ENCODE peak calls at places on chromosomes 4 and X, in eight cellular contexts. One of them, this sample, is unnamed.

GRCh38 chr4:97720869-97721432 is 422.3 kb downstream of the STPG2 start:
- DNase-seq in cardiac muscle cell: no peak
- DNase-seq in fibroblast of lung: peak
- DNase-seq in A673: no peak
- DNase-seq in bronchial epithelial cell: peak
- DNase-seq in GM13977: no peak
- DNase-seq in Calu3: peak
- DNase-seq in heart left ventricle: no peak
- DNase-seq in this sample: no peak

GRCh38 chr4:602559-602942 is 22.8 kb upstream of the PDE6B start:
- DNase-seq in cardiac muscle cell: peak
- DNase-seq in fibroblast of lung: no peak
- DNase-seq in A673: peak
- DNase-seq in bronchial epithelial cell: peak
- DNase-seq in GM13977: no peak
- DNase-seq in Calu3: peak
- DNase-seq in heart left ventricle: no peak
- DNase-seq in this sample: peak

GRCh38 chr4:163063891-163064290 is 102.8 kb downstream of the NAF1 start:
- DNase-seq in cardiac muscle cell: no peak
- DNase-seq in fibroblast of lung: peak
- DNase-seq in A673: no peak
- DNase-seq in bronchial epithelial cell: peak
- DNase-seq in GM13977: no peak
- DNase-seq in Calu3: peak
- DNase-seq in heart left ventricle: no peak
- DNase-seq in this sample: no peak

GRCh38 chr4:146134761-146135160 is 40.8 kb upstream of the LSM6 start:
- DNase-seq in cardiac muscle cell: no peak
- DNase-seq in fibroblast of lung: peak
- DNase-seq in A673: peak
- DNase-seq in bronchial epithelial cell: peak
- DNase-seq in GM13977: no peak
- DNase-seq in Calu3: no peak
- DNase-seq in heart left ventricle: no peak
- DNase-seq in this sample: no peak

GRCh38 chr4:84099591-84099990 is 399.5 kb downstream of the NKX6-1 start:
- DNase-seq in cardiac muscle cell: no peak
- DNase-seq in fibroblast of lung: peak
- DNase-seq in A673: no peak
- DNase-seq in bronchial epithelial cell: no peak
- DNase-seq in GM13977: no peak
- DNase-seq in Calu3: no peak
- DNase-seq in heart left ventricle: no peak
- DNase-seq in this sample: no peak

GRCh38 chrX:80792205-80792604 is 17.5 kb downstream of the BRWD3 start:
- DNase-seq in cardiac muscle cell: no peak
- DNase-seq in fibroblast of lung: peak
- DNase-seq in A673: no peak
- DNase-seq in bronchial epithelial cell: no peak
- DNase-seq in GM13977: no peak
- DNase-seq in Calu3: no peak
- DNase-seq in heart left ventricle: no peak
- DNase-seq in this sample: no peak

GRCh38 chr4:82223715-82224114 is 150.1 kb downstream of the HNRNPD start:
- DNase-seq in cardiac muscle cell: no peak
- DNase-seq in fibroblast of lung: no peak
- DNase-seq in A673: peak
- DNase-seq in bronchial epithelial cell: no peak
- DNase-seq in GM13977: no peak
- DNase-seq in Calu3: no peak
- DNase-seq in heart left ventricle: peak
- DNase-seq in this sample: peak

GRCh38 chrX:9282325-9282724 is 182.5 kb upstream of the TBL1X start:
- DNase-seq in cardiac muscle cell: no peak
- DNase-seq in fibroblast of lung: no peak
- DNase-seq in A673: no peak
- DNase-seq in bronchial epithelial cell: no peak
- DNase-seq in GM13977: no peak
- DNase-seq in Calu3: no peak
- DNase-seq in heart left ventricle: no peak
- DNase-seq in this sample: no peak

GRCh38 chrX:43267652-43268051 is 388.4 kb upstream of the MAOA start:
- DNase-seq in cardiac muscle cell: no peak
- DNase-seq in fibroblast of lung: no peak
- DNase-seq in A673: no peak
- DNase-seq in bronchial epithelial cell: no peak
- DNase-seq in GM13977: no peak
- DNase-seq in Calu3: no peak
- DNase-seq in heart left ventricle: no peak
- DNase-seq in this sample: no peak

GRCh38 chrX:71215335-71215912 is 7.6 kb upstream of the GJB1 start:
- DNase-seq in cardiac muscle cell: no peak
- DNase-seq in fibroblast of lung: no peak
- DNase-seq in A673: no peak
- DNase-seq in bronchial epithelial cell: no peak
- DNase-seq in GM13977: no peak
- DNase-seq in Calu3: peak
- DNase-seq in heart left ventricle: no peak
- DNase-seq in this sample: no peak

GRCh38 chr4:140851032-140851636 is 94.9 kb upstream of the TBC1D9 start:
- DNase-seq in cardiac muscle cell: peak
- DNase-seq in fibroblast of lung: peak
- DNase-seq in A673: peak
- DNase-seq in bronchial epithelial cell: peak
- DNase-seq in GM13977: peak
- DNase-seq in Calu3: peak
- DNase-seq in heart left ventricle: no peak
- DNase-seq in this sample: peak
- TF ChIP-seq CTCF in cardiac muscle cell: peak
- TF ChIP-seq CTCF in fibroblast of lung: peak
- TF ChIP-seq CTCF in A673: peak
- TF ChIP-seq CTCF in bronchial epithelial cell: peak
- TF ChIP-seq CTCF in GM13977: peak
- TF ChIP-seq CTCF in Calu3: peak
- TF ChIP-seq CTCF in heart left ventricle: peak
- TF ChIP-seq CTCF in this sample: peak

GRCh38 chrX:147901476-147902126 is 10.1 kb upstream of the FMR1 start:
- DNase-seq in cardiac muscle cell: no peak
- DNase-seq in fibroblast of lung: no peak
- DNase-seq in A673: no peak
- DNase-seq in bronchial epithelial cell: peak
- DNase-seq in GM13977: no peak
- DNase-seq in Calu3: no peak
- DNase-seq in heart left ventricle: no peak
- DNase-seq in this sample: no peak
- TF ChIP-seq CTCF in cardiac muscle cell: no peak
- TF ChIP-seq CTCF in fibroblast of lung: no peak
- TF ChIP-seq CTCF in A673: no peak
- TF ChIP-seq CTCF in bronchial epithelial cell: no peak
- TF ChIP-seq CTCF in GM13977: no peak
- TF ChIP-seq CTCF in Calu3: no peak
- TF ChIP-seq CTCF in heart left ventricle: no peak
- TF ChIP-seq CTCF in this sample: no peak

DNA sequence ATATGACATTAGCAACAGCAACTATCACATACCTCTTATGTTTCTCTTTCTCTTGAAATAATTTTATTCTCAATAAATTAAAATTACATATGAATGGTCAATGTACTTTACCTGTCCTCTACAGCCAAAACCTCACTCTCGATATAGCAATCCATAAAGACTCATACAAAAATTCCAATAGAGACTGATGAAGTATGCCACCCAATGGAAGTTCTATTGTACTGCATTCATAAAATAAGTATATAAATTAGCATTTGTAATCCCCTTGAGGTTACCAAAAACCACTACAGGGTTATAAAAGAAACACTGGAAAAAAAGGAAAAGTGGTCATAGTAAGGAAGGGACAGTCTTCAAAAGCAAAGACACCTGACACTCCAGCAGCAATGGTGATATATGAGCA is 32.8 kb downstream of the CLDN2 start:
- DNase-seq in cardiac muscle cell: peak
- DNase-seq in fibroblast of lung: peak
- DNase-seq in A673: peak
- DNase-seq in bronchial epithelial cell: peak
- DNase-seq in GM13977: no peak
- DNase-seq in Calu3: no peak
- DNase-seq in heart left ventricle: no peak
- DNase-seq in this sample: no peak
- TF ChIP-seq CTCF in cardiac muscle cell: peak
- TF ChIP-seq CTCF in fibroblast of lung: peak
- TF ChIP-seq CTCF in A673: peak
- TF ChIP-seq CTCF in bronchial epithelial cell: peak
- TF ChIP-seq CTCF in GM13977: peak
- TF ChIP-seq CTCF in Calu3: peak
- TF ChIP-seq CTCF in heart left ventricle: peak
- TF ChIP-seq CTCF in this sample: peak

DNA sequence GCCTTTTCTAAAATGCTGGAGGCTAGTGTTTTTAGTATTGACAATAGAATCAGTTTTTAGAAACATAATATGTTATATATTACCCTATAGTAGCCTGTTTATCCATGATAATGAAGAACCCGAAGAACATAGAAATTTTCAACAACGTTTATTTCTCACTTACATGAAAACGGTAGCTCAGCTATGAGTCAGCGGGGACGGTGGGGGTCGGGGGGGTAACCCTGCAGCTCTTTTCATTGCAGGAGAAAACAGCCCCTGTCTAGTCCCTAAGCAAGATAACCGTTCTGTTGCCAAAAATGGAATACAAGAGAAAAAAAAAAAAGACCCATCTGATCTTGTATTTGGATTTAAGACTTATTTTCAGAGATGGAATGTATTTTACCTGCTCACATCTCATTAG is 1758.4 kb upstream of the AGA start:
- DNase-seq in cardiac muscle cell: no peak
- DNase-seq in fibroblast of lung: no peak
- DNase-seq in A673: no peak
- DNase-seq in bronchial epithelial cell: no peak
- DNase-seq in GM13977: no peak
- DNase-seq in Calu3: no peak
- DNase-seq in heart left ventricle: no peak
- DNase-seq in this sample: no peak
- TF ChIP-seq CTCF in cardiac muscle cell: no peak
- TF ChIP-seq CTCF in fibroblast of lung: no peak
- TF ChIP-seq CTCF in A673: no peak
- TF ChIP-seq CTCF in bronchial epithelial cell: no peak
- TF ChIP-seq CTCF in GM13977: no peak
- TF ChIP-seq CTCF in Calu3: no peak
- TF ChIP-seq CTCF in heart left ventricle: no peak
- TF ChIP-seq CTCF in this sample: no peak

GRCh38 chr4:121824950-121825349 is 1.3 kb upstream of the CCNA2 start:
- DNase-seq in cardiac muscle cell: no peak
- DNase-seq in fibroblast of lung: no peak
- DNase-seq in A673: no peak
- DNase-seq in bronchial epithelial cell: no peak
- DNase-seq in GM13977: no peak
- DNase-seq in Calu3: no peak
- DNase-seq in heart left ventricle: no peak
- DNase-seq in this sample: no peak
- TF ChIP-seq CTCF in cardiac muscle cell: no peak
- TF ChIP-seq CTCF in fibroblast of lung: no peak
- TF ChIP-seq CTCF in A673: no peak
- TF ChIP-seq CTCF in bronchial epithelial cell: no peak
- TF ChIP-seq CTCF in GM13977: no peak
- TF ChIP-seq CTCF in Calu3: no peak
- TF ChIP-seq CTCF in heart left ventricle: no peak
- TF ChIP-seq CTCF in this sample: no peak

DNA sequence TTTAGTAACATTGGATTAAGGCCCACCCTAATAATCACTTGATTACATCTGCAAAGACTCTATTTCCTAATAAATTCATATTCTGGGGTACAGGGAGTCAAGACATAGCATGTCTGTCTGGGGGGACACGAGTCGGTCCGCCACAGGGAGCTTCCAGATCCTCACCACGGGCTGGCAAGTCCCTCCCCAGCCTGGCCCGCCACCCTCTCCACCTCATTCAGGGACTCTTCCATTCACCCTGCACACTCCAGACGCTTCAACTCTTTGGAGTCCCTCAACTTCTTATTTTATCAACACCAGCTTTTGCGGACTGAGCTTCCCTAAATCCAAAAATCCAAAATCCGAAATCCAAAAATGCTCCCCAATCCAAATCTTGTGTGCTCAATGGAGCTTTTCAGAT is 71.1 kb downstream of the DCTD start:
- DNase-seq in cardiac muscle cell: no peak
- DNase-seq in fibroblast of lung: no peak
- DNase-seq in A673: no peak
- DNase-seq in bronchial epithelial cell: no peak
- DNase-seq in GM13977: no peak
- DNase-seq in Calu3: no peak
- DNase-seq in heart left ventricle: no peak
- DNase-seq in this sample: no peak
- TF ChIP-seq CTCF in cardiac muscle cell: no peak
- TF ChIP-seq CTCF in fibroblast of lung: no peak
- TF ChIP-seq CTCF in A673: no peak
- TF ChIP-seq CTCF in bronchial epithelial cell: no peak
- TF ChIP-seq CTCF in GM13977: no peak
- TF ChIP-seq CTCF in Calu3: no peak
- TF ChIP-seq CTCF in heart left ventricle: no peak
- TF ChIP-seq CTCF in this sample: no peak